ENCODE peak calls at places on chromosomes 4 and X, in six cellular contexts. Z is CD4-positive, CD25-positive, alpha-beta regulatory T cell; I is activated naive CD8-positive, alpha-beta T cell treated with anti-CD3 and anti-CD28 coated beads, Interleukin-2, amount 50 U/mL, for 24 hours; U is HepG2; D is omental fat pad; G is effector memory CD8-positive, alpha-beta T cell. S is an unnamed sample.

GRCh38 chrX:113473418-113473817 is 632.8 kb upstream of the AMOT start:
- ATAC-seq in Z (no peak), I (no peak), U (no peak), D (no peak), G (no peak), S (no peak)

GRCh38 chrX:130084651-130085237 is 25.6 kb downstream of the ELF4 start:
- ATAC-seq in Z (no peak), I (peak; percentile 29), U (no peak), D (no peak), G (no peak), S (no peak)

GRCh38 chr4:85416094-85416493 is 58.9 kb upstream of the ARHGAP24 start:
- ATAC-seq in Z (no peak), I (no peak), U (no peak), D (no peak), G (no peak), S (no peak)

GRCh38 chr4:54687887-54688841 is 30.4 kb downstream of the KIT start:
- ATAC-seq in Z (peak; percentile 24), I (peak; percentile 21), U (no peak), D (no peak), G (peak; percentile 65), S (no peak)

GRCh38 chr4:185086053-185086452 is 57.0 kb upstream of the SLC25A4 start:
- ATAC-seq in Z (no peak), I (no peak), U (no peak), D (no peak), G (no peak), S (no peak)

GRCh38 chr4:7276538-7276937 is 84.2 kb downstream of the SORCS2 start:
- ATAC-seq in Z (no peak), I (no peak), U (no peak), D (no peak), G (no peak), S (no peak)

GRCh38 chr4:39043697-39044363 is 11.6 kb upstream of the TMEM156 start:
- ATAC-seq in Z (no peak), I (peak; percentile 11), U (peak; percentile 1), D (peak; percentile 20), G (no peak), S (no peak)

GRCh38 chrX:147776988-147777387 is 134.7 kb upstream of the FMR1 start:
- ATAC-seq in Z (no peak), I (no peak), U (no peak), D (no peak), G (no peak), S (no peak)

GRCh38 chrX:13699183-13699826 is 10.4 kb downstream of the RAB9A start:
- ATAC-seq in Z (no peak), I (peak; percentile 57), U (no peak), D (no peak), G (peak; percentile 45), S (peak; percentile 75)

GRCh38 chrX:144333429-144333828 is 449.6 kb downstream of the UBE2NL start:
- ATAC-seq in Z (no peak), I (no peak), U (no peak), D (no peak), G (no peak), S (no peak)

GRCh38 chrX:9829308-9830267 is 43.4 kb downstream of the SHROOM2 start:
- ATAC-seq in Z (no peak), I (peak; percentile 79), U (no peak), D (peak; percentile 75), G (no peak), S (peak; percentile 89)

GRCh38 chrX:133590703-133591505 is 175.6 kb upstream of the GPC4 start:
- ATAC-seq in Z (no peak), I (no peak), U (no peak), D (peak; percentile 28), G (no peak), S (no peak)

GRCh38 chr4:151865327-151865726 is 104.5 kb upstream of the GATB start:
- ATAC-seq in Z (no peak), I (no peak), U (no peak), D (peak; percentile 46), G (no peak), S (no peak)

GRCh38 chr4:151442002-151442401 is 33.0 kb downstream of the FHIP1A start:
- ATAC-seq in Z (no peak), I (no peak), U (no peak), D (no peak), G (no peak), S (peak; percentile 59)

GRCh38 chr4:53522334-53522733 is 69.0 kb downstream of the LNX1 start:
- ATAC-seq in Z (no peak), I (no peak), U (no peak), D (no peak), G (no peak), S (peak; percentile 90)

GRCh38 chr4:141134051-141134450 is 782 bp upstream of the RNF150 start:
- ATAC-seq in Z (no peak), I (no peak), U (peak; percentile 34), D (no peak), G (no peak), S (no peak)

GRCh38 chr4:139562067-139562684 is 6.2 kb upstream of the SETD7 start:
- ATAC-seq in Z (no peak), I (no peak), U (no peak), D (no peak), G (no peak), S (no peak)

GRCh38 chr4:24745172-24745895 is 50.0 kb upstream of the SOD3 start:
- ATAC-seq in Z (no peak), I (no peak), U (no peak), D (no peak), G (no peak), S (no peak)

GRCh38 chrX:119516157-119516702 is 48.0 kb downstream of the SLC25A5 start:
- ATAC-seq in Z (peak; percentile 92), I (peak; percentile 84), U (peak; percentile 74), D (peak; percentile 77), G (peak; percentile 93), S (peak; percentile 73)

S was measured in esophagus mucosa.